ENCODE peak calls at places on chromosome 10, in ten cellular contexts. One of them, this sample, is unnamed.

GRCh38 chr10:71728218-71728737 is 8.7 kb upstream of the C10orf105 start:
- DNase-seq in fibroblast of lung: no peak
- DNase-seq in EL: no peak
- DNase-seq in GF-D8: no peak
- DNase-seq in H9: no peak
- DNase-seq in H4: no peak
- DNase-seq in non-pigmented ciliary epithelial cell: no peak
- DNase-seq in lower lobe of right lung: no peak
- DNase-seq in AG09319: no peak
- DNase-seq in astrocyte of the spinal cord: no peak
- DNase-seq in this sample: no peak

GRCh38 chr10:18378766-18379165 is 238.5 kb downstream of the CACNB2 start:
- DNase-seq in AG09319: no peak
- DNase-seq in non-pigmented ciliary epithelial cell: no peak
- DNase-seq in astrocyte of the spinal cord: no peak
- DNase-seq in EL: no peak
- DNase-seq in fibroblast of lung: no peak
- DNase-seq in H9: no peak
- DNase-seq in GF-D8: no peak
- DNase-seq in lower lobe of right lung: no peak
- DNase-seq in H4: no peak
- DNase-seq in this sample: no peak

GRCh38 chr10:60643874-60644273 is 134.4 kb upstream of the CDK1 start:
- DNase-seq in EL: no peak
- DNase-seq in fibroblast of lung: no peak
- DNase-seq in non-pigmented ciliary epithelial cell: no peak
- DNase-seq in astrocyte of the spinal cord: no peak
- DNase-seq in H4: no peak
- DNase-seq in GF-D8: no peak
- DNase-seq in lower lobe of right lung: no peak
- DNase-seq in AG09319: no peak
- DNase-seq in H9: no peak
- DNase-seq in this sample: no peak

GRCh38 chr10:76732306-76732705 is 905.3 kb downstream of the KCNMA1 start:
- DNase-seq in GF-D8: no peak
- DNase-seq in H9: no peak
- DNase-seq in fibroblast of lung: no peak
- DNase-seq in EL: no peak
- DNase-seq in AG09319: no peak
- DNase-seq in non-pigmented ciliary epithelial cell: no peak
- DNase-seq in H4: no peak
- DNase-seq in astrocyte of the spinal cord: no peak
- DNase-seq in lower lobe of right lung: no peak
- DNase-seq in this sample: no peak

GRCh38 chr10:77926566-77927342 is at the start of gene DLG5:
- DNase-seq in EL: peak
- DNase-seq in non-pigmented ciliary epithelial cell: no peak
- DNase-seq in H4: no peak
- DNase-seq in fibroblast of lung: peak
- DNase-seq in AG09319: no peak
- DNase-seq in GF-D8: no peak
- DNase-seq in lower lobe of right lung: peak
- DNase-seq in astrocyte of the spinal cord: peak
- DNase-seq in H9: peak
- DNase-seq in this sample: no peak

GRCh38 chr10:15027741-15028140 is 16.0 kb upstream of the OLAH start:
- DNase-seq in GF-D8: no peak
- DNase-seq in EL: no peak
- DNase-seq in H4: no peak
- DNase-seq in non-pigmented ciliary epithelial cell: no peak
- DNase-seq in astrocyte of the spinal cord: no peak
- DNase-seq in lower lobe of right lung: no peak
- DNase-seq in H9: no peak
- DNase-seq in AG09319: no peak
- DNase-seq in fibroblast of lung: no peak
- DNase-seq in this sample: no peak

GRCh38 chr10:17838080-17838634 is 29.0 kb downstream of the MRC1 start:
- DNase-seq in fibroblast of lung: no peak
- DNase-seq in EL: no peak
- DNase-seq in GF-D8: no peak
- DNase-seq in H9: no peak
- DNase-seq in non-pigmented ciliary epithelial cell: no peak
- DNase-seq in astrocyte of the spinal cord: no peak
- DNase-seq in AG09319: no peak
- DNase-seq in H4: no peak
- DNase-seq in lower lobe of right lung: no peak
- DNase-seq in this sample: no peak

GRCh38 chr10:76874151-76874550 is 763.5 kb downstream of the KCNMA1 start:
- DNase-seq in lower lobe of right lung: no peak
- DNase-seq in EL: peak
- DNase-seq in H4: peak
- DNase-seq in AG09319: no peak
- DNase-seq in H9: no peak
- DNase-seq in non-pigmented ciliary epithelial cell: no peak
- DNase-seq in fibroblast of lung: peak
- DNase-seq in astrocyte of the spinal cord: peak
- DNase-seq in GF-D8: no peak
- DNase-seq in this sample: no peak

GRCh38 chr10:4833286-4833685 is 7.3 kb downstream of the AKR1E2 start:
- DNase-seq in EL: no peak
- DNase-seq in lower lobe of right lung: no peak
- DNase-seq in H9: no peak
- DNase-seq in GF-D8: no peak
- DNase-seq in AG09319: no peak
- DNase-seq in H4: no peak
- DNase-seq in fibroblast of lung: no peak
- DNase-seq in astrocyte of the spinal cord: no peak
- DNase-seq in non-pigmented ciliary epithelial cell: no peak
- DNase-seq in this sample: no peak

GRCh38 chr10:132942101-132942739 is at the start of gene CFAP46:
- DNase-seq in H4: peak
- DNase-seq in non-pigmented ciliary epithelial cell: no peak
- DNase-seq in astrocyte of the spinal cord: peak
- DNase-seq in fibroblast of lung: peak
- DNase-seq in lower lobe of right lung: no peak
- DNase-seq in EL: peak
- DNase-seq in H9: peak
- DNase-seq in GF-D8: no peak
- DNase-seq in AG09319: peak
- DNase-seq in this sample: no peak